ENCODE peak calls at places on chromosomes 7 and 10, in six cellular contexts. B, H, Q, N, Z and R are unnamed samples.

GRCh38 chr7:46948776-46949175 is 633.1 kb downstream of the TNS3 start:
- DNase-seq in Z (no peak), N (no peak), Q (no peak), H (no peak), B (no peak), R (no peak)

GRCh38 chr7:56218510-56218909 is 102.3 kb upstream of the NUPR2 start:
- DNase-seq in B (no peak), H (no peak), Q (no peak), N (no peak), Z (no peak), R (peak)

GRCh38 chr7:92135100-92135429 is 788 bp upstream of the CYP51A1 start:
- DNase-seq in H (no peak), N (peak), Q (peak), Z (no peak), B (no peak), R (no peak)

GRCh38 chr7:36535866-36536664 is 146.4 kb downstream of the ANLN start:
- DNase-seq in Z (peak), H (no peak), Q (no peak), N (peak), B (no peak), R (no peak)

GRCh38 chr7:101817031-101817929 is at the start of gene CUX1:
- DNase-seq in H (no peak), N (no peak), Q (no peak), B (no peak), Z (no peak), R (peak)

GRCh38 chr7:9028012-9028411 is 594.6 kb downstream of the NXPH1 start:
- DNase-seq in H (no peak), B (no peak), N (no peak), Q (no peak), Z (no peak), R (peak)

GRCh38 chr10:15324611-15325010 is 46.5 kb downstream of the FAM171A1 start:
- DNase-seq in Z (no peak), H (no peak), N (peak), B (no peak), Q (no peak), R (no peak)

GRCh38 chr10:71831646-71832552 is 19.2 kb downstream of the PSAP start:
- DNase-seq in Z (peak), N (peak), B (no peak), H (no peak), Q (no peak), R (no peak)

GRCh38 chr7:155257482-155258232 is 40.0 kb upstream of the INSIG1 start:
- DNase-seq in N (peak), H (peak), Q (peak), Z (peak), B (no peak), R (no peak)

GRCh38 chr7:157022681-157023588 is 12.5 kb upstream of the MNX1 start:
- DNase-seq in Q (peak), Z (no peak), H (no peak), B (no peak), N (no peak), R (no peak)

GRCh38 chr10:9625266-9625776 is 1392.4 kb upstream of the CELF2 start:
- DNase-seq in Z (no peak), N (no peak), H (no peak), Q (no peak), B (no peak), R (no peak)

GRCh38 chr7:92832623-92833023 is 3.8 kb downstream of the CDK6 start:
- DNase-seq in N (no peak), H (no peak), B (no peak), Z (peak), Q (no peak), R (no peak)

GRCh38 chr10:89373916-89374711 is 3.7 kb upstream of the IFIT1B start:
- DNase-seq in Z (peak), B (no peak), N (peak), Q (peak), H (peak), R (no peak)

GRCh38 chr10:31034041-31034918 is 2.6 kb upstream of the ZNF438 start:
- DNase-seq in B (no peak), N (peak), Q (no peak), H (no peak), Z (peak), R (peak)

GRCh38 chr10:71214641-71215160 is 2.3 kb downstream of the UNC5B start:
- DNase-seq in H (no peak), Q (no peak), B (no peak), Z (no peak), N (no peak), R (no peak)

GRCh38 chr10:112847778-112848177 is 102.3 kb upstream of the TCF7L2 start:
- DNase-seq in Q (no peak), H (no peak), B (no peak), N (no peak), Z (no peak), R (no peak)

GRCh38 chr7:30159698-30160143 is 24.9 kb downstream of the MTURN start:
- DNase-seq in B (no peak), H (peak), Z (peak), Q (no peak), N (peak), R (peak)

GRCh38 chr10:52268790-52269189 is 45.3 kb upstream of the DKK1 start:
- DNase-seq in H (no peak), N (no peak), Z (peak), Q (no peak), B (no peak), R (no peak)

GRCh38 chr10:74022941-74023629 is 25.2 kb downstream of the VCL start:
- DNase-seq in Q (no peak), N (no peak), Z (no peak), B (no peak), H (no peak), R (no peak)

GRCh38 chr7:100095704-100096103 is 5.5 kb downstream of the MCM7 start:
- DNase-seq in N (no peak), B (no peak), H (no peak), Z (no peak), Q (no peak), R (no peak)

GRCh38 chr7:69845721-69846495 is 247.6 kb downstream of the AUTS2 start:
- DNase-seq in Q (no peak), B (no peak), Z (no peak), H (no peak), N (no peak), R (peak)

GRCh38 chr10:69934768-69935167 is 117.9 kb upstream of the MACROH2A2 start:
- DNase-seq in N (no peak), Q (no peak), Z (no peak), B (no peak), H (no peak), R (peak)

GRCh38 chr10:88218362-88218761 is 354.9 kb downstream of the PTEN start:
- DNase-seq in B (no peak), Q (no peak), H (no peak), N (no peak), Z (no peak), R (no peak)

GRCh38 chr10:97633921-97634320 is 621 bp upstream of the MORN4 start:
- DNase-seq in B (no peak), Z (no peak), N (no peak), H (no peak), Q (no peak), R (no peak)

GRCh38 chr7:34596887-34597286 is 61.1 kb upstream of the NPSR1 start:
- DNase-seq in N (no peak), H (no peak), B (no peak), Q (no peak), Z (peak), R (peak)

GRCh38 chr10:69180525-69181204 is 631 bp downstream of the SUPV3L1 start:
- DNase-seq in B (no peak), N (peak), Z (peak), Q (no peak), H (no peak), R (peak)

GRCh38 chr7:49324707-49325106 is 400.4 kb downstream of the CDC14C start:
- DNase-seq in Z (peak), N (peak), B (no peak), Q (no peak), H (no peak), R (peak)

GRCh38 chr7:39609462-39610149 is 13.8 kb upstream of the RALA start:
- DNase-seq in H (peak), B (no peak), Q (no peak), N (no peak), Z (no peak), R (peak)

GRCh38 chr10:70923696-70924095 is 35.3 kb upstream of the PCBD1 start:
- DNase-seq in Q (no peak), Z (no peak), H (no peak), B (no peak), N (no peak), R (no peak)

GRCh38 chr7:31748084-31748483 is 61.1 kb downstream of the PPP1R17 start:
- DNase-seq in B (no peak), Z (peak), H (no peak), Q (no peak), N (no peak), R (no peak)

GRCh38 chr7:135321556-135321955 is 87.9 kb downstream of the STRA8 start:
- DNase-seq in N (peak), B (no peak), Q (no peak), H (no peak), Z (peak), R (peak)

GRCh38 chr10:105650311-105650710 is 1009.2 kb downstream of the SORCS3 start:
- DNase-seq in Z (no peak), H (no peak), B (no peak), Q (no peak), N (no peak), R (no peak)

GRCh38 chr10:11810313-11810766 is 12.8 kb upstream of the PROSER2 start:
- DNase-seq in Q (no peak), N (no peak), Z (peak), H (no peak), B (no peak), R (no peak)

GRCh38 chr7:115478426-115478825 is 552.1 kb downstream of the TFEC start:
- DNase-seq in H (no peak), Q (no peak), N (no peak), Z (no peak), B (no peak), R (no peak)

GRCh38 chr7:108459922-108460551 is 3.8 kb upstream of the NRCAM start:
- DNase-seq in Q (no peak), B (no peak), N (peak), H (no peak), Z (peak), R (peak)

GRCh38 chr10:72611783-72612182 is 14.1 kb downstream of the MICU1 start:
- DNase-seq in Q (no peak), N (no peak), H (no peak), B (no peak), Z (no peak), R (no peak)

GRCh38 chr7:132825222-132825621 is 249.0 kb upstream of the PLXNA4 start:
- DNase-seq in B (no peak), Q (no peak), Z (no peak), N (no peak), H (no peak), R (peak)

GRCh38 chr10:2798340-2798739 is 269.0 kb upstream of the PFKP start:
- DNase-seq in Z (no peak), Q (no peak), B (no peak), N (no peak), H (no peak), R (no peak)
- H3K4me3 ChIP-seq in Z (no peak), Q (no peak), B (no peak), N (no peak), H (no peak), R (no peak)

GRCh38 chr7:104943502-104944343 is 70.3 kb upstream of the KMT2E start:
- DNase-seq in Z (peak), Q (peak), N (no peak), H (peak), B (no peak), R (peak)

GRCh38 chr7:104940023-104940710 is 73.8 kb upstream of the KMT2E start:
- DNase-seq in B (no peak), H (no peak), N (no peak), Z (no peak), Q (no peak), R (no peak)

GRCh38 chr7:104934665-104935064 is 79.3 kb upstream of the KMT2E start:
- DNase-seq in N (no peak), Z (no peak), Q (no peak), B (no peak), H (no peak), R (no peak)

GRCh38 chr7:104936546-104936945 is 77.5 kb upstream of the KMT2E start:
- DNase-seq in Q (no peak), Z (no peak), B (no peak), N (no peak), H (no peak), R (no peak)

DNA sequence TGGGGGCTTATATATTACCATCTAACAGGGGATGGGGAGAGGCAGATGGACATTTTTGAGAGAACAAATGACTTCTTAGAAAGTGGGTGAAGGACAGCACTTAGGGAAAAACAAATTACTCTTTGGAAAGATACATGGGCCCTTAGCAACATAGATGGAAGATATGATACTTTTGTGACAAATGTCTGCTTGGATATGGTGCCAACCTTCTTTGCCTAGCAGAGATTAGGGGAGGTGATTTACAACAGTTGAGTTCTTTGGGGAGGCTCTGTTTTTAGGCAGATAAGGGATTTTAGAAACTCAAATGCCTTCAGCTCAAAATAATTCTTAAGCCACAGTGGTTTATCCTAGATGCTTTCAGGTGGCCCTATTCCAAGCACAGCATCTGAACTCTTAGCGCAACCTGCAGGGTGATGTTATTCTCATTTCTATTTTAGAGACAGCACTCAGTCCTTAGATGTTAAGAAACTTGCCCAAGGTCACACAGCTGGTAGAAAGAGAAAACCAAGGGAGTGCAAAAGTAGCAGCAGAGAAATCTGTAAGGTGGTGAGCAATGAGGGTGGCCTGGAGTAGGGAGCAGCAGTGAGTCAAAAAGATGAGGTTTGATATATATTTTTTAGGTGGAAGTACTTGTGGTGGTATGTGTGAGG is 75.1 kb upstream of the KMT2E start:
- DNase-seq in B (no peak), N (no peak), Z (no peak), H (no peak), Q (no peak), R (no peak)
- H3K4me3 ChIP-seq in B (no peak), N (no peak), Z (no peak), H (no peak), Q (no peak), R (no peak)

GRCh38 chr7:95245828-95246227 is 78.5 kb downstream of the PON1 start:
- DNase-seq in H (no peak), Z (no peak), B (peak), N (no peak), Q (no peak), R (no peak)

GRCh38 chr7:95250591-95250990 is 73.7 kb downstream of the PON1 start:
- DNase-seq in Z (no peak), N (no peak), H (no peak), B (no peak), Q (no peak), R (no peak)

GRCh38 chr7:95251966-95252365 is 72.4 kb downstream of the PON1 start:
- DNase-seq in Q (no peak), H (no peak), B (no peak), N (no peak), Z (no peak), R (no peak)

GRCh38 chr7:95244616-95245015 is 79.7 kb downstream of the PON1 start:
- DNase-seq in Z (no peak), H (no peak), B (no peak), N (no peak), Q (no peak), R (no peak)

GRCh38 chr7:95246935-95247370 is 77.4 kb downstream of the PON1 start:
- DNase-seq in B (peak), H (peak), Z (peak), Q (peak), N (peak), R (peak)
- H3K4me3 ChIP-seq in B (no peak), H (no peak), Z (no peak), Q (no peak), N (peak), R (no peak)

DNA sequence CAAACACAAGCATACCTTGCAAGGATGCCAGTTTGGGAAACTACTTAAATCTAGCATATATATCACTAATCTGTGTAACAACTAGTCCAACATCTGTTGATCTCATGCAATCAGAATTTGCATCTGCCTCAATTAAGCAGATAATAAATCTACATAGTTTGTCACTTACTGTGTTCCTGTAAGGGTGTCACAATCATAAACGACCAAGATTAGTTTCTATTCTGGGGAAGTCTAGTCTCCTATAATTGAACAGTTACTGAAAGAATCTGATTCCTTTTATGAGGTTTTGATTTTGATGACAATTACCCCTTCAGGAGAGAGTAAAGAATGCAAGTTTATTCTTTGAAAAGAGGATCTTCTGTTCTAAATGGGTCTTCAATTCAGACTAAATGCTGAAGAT is 85.5 kb upstream of the LRRN3 start:
- DNase-seq in Z (no peak), H (no peak), Q (no peak), B (no peak), N (no peak), R (no peak)
- H3K4me3 ChIP-seq in Z (no peak), H (no peak), Q (no peak), B (no peak), N (no peak), R (no peak)

GRCh38 chr7:130904031-130904757 is 170.2 kb upstream of the KLF14 start:
- DNase-seq in B (no peak), Q (no peak), N (peak), Z (peak), H (no peak), R (no peak)
- H3K4me3 ChIP-seq in B (no peak), Q (no peak), N (no peak), Z (no peak), H (no peak), R (no peak)

GRCh38 chr7:2158331-2159175 is 74.2 kb downstream of the MAD1L1 start:
- DNase-seq in B (no peak), Z (no peak), N (no peak), H (no peak), Q (no peak), R (no peak)

GRCh38 chr7:2154831-2155230 is 77.9 kb downstream of the MAD1L1 start:
- DNase-seq in Z (no peak), B (no peak), N (no peak), H (no peak), Q (no peak), R (no peak)

GRCh38 chr7:2159176-2159520 is 73.6 kb downstream of the MAD1L1 start:
- DNase-seq in Q (no peak), Z (no peak), N (no peak), H (no peak), B (no peak), R (no peak)

GRCh38 chr7:2157473-2158279 is 75.1 kb downstream of the MAD1L1 start:
- DNase-seq in N (peak), Q (peak), H (peak), B (no peak), Z (no peak), R (no peak)

DNA sequence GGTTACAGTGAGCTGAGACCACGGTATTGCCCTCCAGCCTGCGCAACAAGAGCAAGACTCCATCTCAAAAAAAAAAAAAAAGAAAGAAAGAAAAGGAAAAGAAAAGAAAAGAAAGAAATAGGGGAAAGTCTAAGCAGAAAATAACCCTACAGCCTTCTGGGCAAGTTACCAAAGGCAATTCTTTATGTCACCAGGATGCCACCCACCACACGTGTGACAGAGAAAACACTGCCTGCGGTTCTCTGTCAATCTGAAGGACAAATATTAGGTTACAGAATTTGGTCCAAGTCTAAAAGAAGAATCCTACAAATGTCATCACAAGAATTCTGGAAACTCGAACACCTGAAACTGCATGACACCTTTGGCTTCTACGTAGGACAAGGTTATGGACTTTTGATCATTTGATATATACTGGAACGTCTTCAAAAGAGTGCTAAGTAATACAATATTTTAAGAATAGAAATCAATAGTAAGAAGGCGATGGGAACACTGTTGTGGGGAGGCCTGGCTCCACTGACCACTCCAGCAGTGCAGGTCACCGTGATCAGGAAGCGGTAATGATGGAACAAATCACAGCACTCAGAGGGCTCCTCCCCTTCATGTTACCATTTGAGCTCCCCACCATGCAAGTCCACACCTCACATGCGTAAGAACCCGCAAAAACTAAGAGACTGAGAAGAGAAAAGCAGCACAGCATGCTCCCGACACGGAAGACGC is 75.8 kb downstream of the MAD1L1 start:
- DNase-seq in B (no peak), H (no peak), Z (no peak), Q (no peak), N (no peak), R (no peak)
- H3K4me3 ChIP-seq in B (no peak), H (no peak), Z (no peak), Q (no peak), N (no peak), R (no peak)

GRCh38 chr7:5396999-5397656 is 26.5 kb downstream of the TNRC18 start:
- DNase-seq in Z (peak), H (peak), B (no peak), N (peak), Q (peak), R (peak)
- H3K4me3 ChIP-seq in Z (peak), H (peak), B (no peak), N (peak), Q (peak), R (peak)

DNA sequence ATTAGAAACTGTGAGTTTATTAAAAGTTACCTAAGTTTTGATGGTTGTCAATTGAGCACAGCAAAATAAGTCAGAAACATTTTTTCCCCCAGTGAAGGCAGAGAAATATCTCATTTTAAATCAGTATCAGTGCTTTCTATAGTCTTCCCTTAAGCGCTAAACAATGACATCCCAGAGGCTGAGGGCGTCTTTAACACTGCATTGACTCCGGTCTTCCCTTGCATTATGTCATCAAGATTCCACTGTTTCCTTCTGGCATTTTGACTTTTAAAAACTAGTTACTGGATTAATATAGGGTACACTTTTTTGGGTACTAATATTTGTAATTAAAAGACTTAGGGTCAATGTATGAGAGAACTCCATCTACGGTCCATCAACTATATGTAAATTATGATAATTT is 3.9 kb downstream of the GLUD1 start:
- DNase-seq in Z (no peak), B (no peak), N (peak), Q (no peak), H (no peak), R (no peak)
- H3K4me3 ChIP-seq in Z (peak), B (no peak), N (no peak), Q (no peak), H (no peak), R (peak)